ENCODE peak calls at places on chromosomes 2 and 18, in five cellular contexts. D is spleen, W is PC-9, I is hepatocyte, A is LNCaP clone FGC. E is an unnamed sample.

GRCh38 chr2:224217962-224218347 is 178.9 kb upstream of the SERPINE2 start:
- DNase-seq in D (no peak), I (peak), A (no peak), W (no peak), E (peak)

GRCh38 chr2:186068154-186068826 is 329.7 kb downstream of the FSIP2 start:
- DNase-seq in W (no peak), A (no peak), I (peak), D (no peak), E (peak)

GRCh38 chr2:150997702-150998480 is 263.8 kb downstream of the RBM43 start:
- DNase-seq in A (no peak), D (no peak), I (no peak), W (no peak), E (peak)

GRCh38 chr2:169272035-169272434 is 90.3 kb downstream of the LRP2 start:
- DNase-seq in A (no peak), D (no peak), W (no peak), I (no peak), E (no peak)

GRCh38 chr18:9846162-9846915 is 39.4 kb upstream of the TXNDC2 start:
- DNase-seq in I (no peak), W (no peak), D (no peak), A (no peak), E (no peak)

GRCh38 chr18:7567487-7568425 is 640 bp downstream of the PTPRM start:
- DNase-seq in A (no peak), D (peak), W (peak), I (peak), E (peak)

GRCh38 chr2:134087371-134087921 is 166.4 kb upstream of the MGAT5 start:
- DNase-seq in W (no peak), I (peak), A (no peak), D (no peak), E (no peak)

GRCh38 chr18:35717182-35717581 is 135.6 kb downstream of the GALNT1 start:
- DNase-seq in A (no peak), I (no peak), W (no peak), D (no peak), E (no peak)

GRCh38 chr2:85988210-85988913 is 99.6 kb upstream of the ST3GAL5 start:
- DNase-seq in I (no peak), A (no peak), D (no peak), W (no peak), E (peak)

GRCh38 chr2:72012886-72013574 is 134.6 kb downstream of the CYP26B1 start:
- DNase-seq in A (no peak), D (no peak), I (peak), W (no peak), E (no peak)

GRCh38 chr2:167863377-167863776 is 384.0 kb downstream of the STK39 start:
- DNase-seq in A (no peak), W (no peak), D (no peak), I (no peak), E (no peak)

GRCh38 chr2:167874812-167875211 is 372.6 kb downstream of the STK39 start:
- DNase-seq in A (no peak), D (no peak), I (no peak), W (no peak), E (no peak)

DNA sequence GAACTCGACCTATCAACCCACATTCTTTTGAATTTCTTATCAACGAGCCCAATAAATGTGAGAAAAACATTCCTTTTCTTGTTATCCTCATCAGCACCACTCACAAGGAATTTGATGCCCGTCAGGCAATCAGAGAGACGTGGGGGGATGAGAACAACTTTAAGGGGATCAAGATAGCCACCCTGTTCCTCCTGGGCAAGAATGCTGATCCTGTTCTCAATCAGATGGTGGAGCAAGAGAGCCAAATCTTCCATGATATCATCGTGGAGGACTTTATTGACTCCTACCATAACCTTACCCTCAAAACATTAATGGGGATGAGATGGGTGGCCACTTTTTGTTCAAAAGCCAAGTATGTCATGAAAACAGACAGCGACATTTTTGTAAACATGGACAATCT is 378.2 kb downstream of the STK39 start:
- DNase-seq in I (no peak), D (no peak), A (no peak), W (no peak), E (no peak)
- TF ChIP-seq CTCF in I (no peak), D (no peak), A (no peak), W (no peak), E (no peak)

GRCh38 chr18:76005632-76006031 is 489.4 kb downstream of the ZNF516 start:
- DNase-seq in I (no peak), W (no peak), A (no peak), D (no peak), E (no peak)
- H3K4me3 ChIP-seq in I (no peak), W (no peak), A (no peak), D (no peak), E (no peak)

GRCh38 chr2:56077352-56077915 is 106.4 kb upstream of the CCDC85A start:
- DNase-seq in W (peak), D (no peak), A (no peak), I (peak), E (peak)
- TF ChIP-seq CTCF in W (peak), D (no peak), A (peak), I (peak), E (peak)

GRCh38 chr18:59659486-59660187 is 37.6 kb downstream of the CCBE1 start:
- DNase-seq in D (no peak), I (no peak), W (no peak), A (no peak), E (no peak)
- H3K4me3 ChIP-seq in D (no peak), I (no peak), W (no peak), A (no peak), E (peak)

GRCh38 chr2:98538280-98539041 is 69.9 kb downstream of the COA5 start:
- DNase-seq in A (no peak), W (no peak), D (no peak), I (no peak), E (no peak)
- TF ChIP-seq CTCF in A (no peak), W (no peak), D (no peak), I (no peak), E (no peak)

E was measured in AG10803.